ENCODE peak calls at places on chromosome 17, in six cellular contexts. O is foreskin fibroblast, N is cardiac muscle cell, T is B cell, V is WTC11, R is endothelial cell. A is an unnamed sample.

GRCh38 chr17:77471984-77472836 is 331.4 kb downstream of the SEC14L1 start:
- DNase-seq in O (peak; percentile 73), R (peak; percentile 55), T (no peak), N (peak; percentile 94), V (no peak), A (no peak)

GRCh38 chr17:19613979-19614378 is 34.6 kb upstream of the ALDH3A2 start:
- DNase-seq in R (no peak), N (no peak), V (no peak), T (no peak), O (no peak), A (no peak)

GRCh38 chr17:40316571-40317344 is 7.8 kb downstream of the RARA start:
- DNase-seq in R (peak; percentile 75), V (peak; percentile 69), O (peak; percentile 95), T (no peak), N (peak; percentile 82), A (peak; percentile 4)

GRCh38 chr17:33674685-33675084 is 381.6 kb upstream of the ASIC2 start:
- DNase-seq in T (peak; percentile 9), R (peak; percentile 77), O (peak; percentile 56), N (peak; percentile 68), V (peak; percentile 78), A (peak; percentile 67)

GRCh38 chr17:7108981-7109380 is 5.6 kb downstream of the ASGR2 start:
- DNase-seq in R (no peak), N (no peak), V (no peak), O (no peak), T (no peak), A (no peak)

GRCh38 chr17:47205419-47205963 is 3.7 kb upstream of the MYL4 start:
- DNase-seq in V (peak; percentile 26), T (peak; percentile 81), O (peak; percentile 66), R (no peak), N (peak; percentile 85), A (peak; percentile 45)

GRCh38 chr17:75589017-75589918 is 1.7 kb downstream of the MYO15B start:
- DNase-seq in R (peak; percentile 95), T (peak; percentile 97), N (peak; percentile 97), V (peak; percentile 95), O (peak; percentile 94), A (peak; percentile 100)

GRCh38 chr17:222172-222571 is 40.7 kb upstream of the DOC2B start:
- DNase-seq in N (no peak), O (no peak), R (no peak), T (no peak), V (no peak), A (no peak)

GRCh38 chr17:77371888-77372443 is 231.2 kb downstream of the SEC14L1 start:
- DNase-seq in V (no peak), N (no peak), T (no peak), R (peak; percentile 38), O (no peak), A (no peak)

GRCh38 chr17:61002316-61002736 is 324.7 kb downstream of the BCAS3 start:
- DNase-seq in T (peak; percentile 23), V (no peak), N (peak; percentile 55), R (no peak), O (peak; percentile 80), A (no peak)

GRCh38 chr17:19409509-19409908 is 1.5 kb upstream of the RNF112 start:
- DNase-seq in T (no peak), R (no peak), O (peak; percentile 83), N (no peak), V (no peak), A (no peak)

GRCh38 chr17:17511971-17512858 is 16.0 kb upstream of the RASD1 start:
- DNase-seq in O (peak; percentile 90), T (no peak), N (no peak), R (no peak), V (no peak), A (no peak)

GRCh38 chr17:34349748-34350147 is 6.5 kb upstream of the CCL13 start:
- DNase-seq in O (no peak), V (no peak), R (no peak), T (no peak), N (no peak), A (no peak)

GRCh38 chr17:27496005-27496404 is 39.8 kb downstream of the KSR1 start:
- DNase-seq in O (no peak), R (no peak), N (no peak), T (no peak), V (no peak), A (peak; percentile 52)

GRCh38 chr17:46072998-46073397 is 73.9 kb downstream of the STH start:
- DNase-seq in T (no peak), O (peak; percentile 70), R (no peak), V (no peak), N (no peak), A (no peak)

GRCh38 chr17:71085238-71086033 is 916.1 kb downstream of the KCNJ2 start:
- DNase-seq in T (no peak), O (peak; percentile 21), R (peak; percentile 70), N (peak; percentile 60), V (peak; percentile 70), A (no peak)

GRCh38 chr17:39174907-39175694 is 9.1 kb upstream of the ARL5C start:
- DNase-seq in O (peak; percentile 78), V (peak; percentile 92), R (peak; percentile 76), N (peak; percentile 90), T (peak; percentile 86), A (peak; percentile 90)

GRCh38 chr17:37698132-37698615 is 46.7 kb downstream of the HNF1B start:
- DNase-seq in V (no peak), N (no peak), T (no peak), R (no peak), O (peak; percentile 32), A (no peak)

GRCh38 chr17:80826346-80826954 is 165.2 kb upstream of the CHMP6 start:
- DNase-seq in N (no peak), T (no peak), V (no peak), R (no peak), O (no peak), A (no peak)

GRCh38 chr17:67606471-67606870 is 111.3 kb upstream of the NOL11 start:
- DNase-seq in O (no peak), R (no peak), V (no peak), T (no peak), N (no peak), A (no peak)

GRCh38 chr17:66310528-66311148 is 8.2 kb downstream of the PRKCA start:
- DNase-seq in O (no peak), R (no peak), T (no peak), N (no peak), V (peak; percentile 44), A (no peak)
- TF ChIP-seq CTCF in O (no peak), R (peak; percentile 17), T (no peak), N (peak; percentile 10), V (peak; percentile 54), A (no peak)

GRCh38 chr17:14359251-14359939 is 58.5 kb downstream of the HS3ST3B1 start:
- DNase-seq in T (peak; percentile 82), N (no peak), O (no peak), V (no peak), R (no peak), A (no peak)
- TF ChIP-seq CTCF in T (peak; percentile 47), N (no peak), O (no peak), V (no peak), R (no peak), A (no peak)

DNA sequence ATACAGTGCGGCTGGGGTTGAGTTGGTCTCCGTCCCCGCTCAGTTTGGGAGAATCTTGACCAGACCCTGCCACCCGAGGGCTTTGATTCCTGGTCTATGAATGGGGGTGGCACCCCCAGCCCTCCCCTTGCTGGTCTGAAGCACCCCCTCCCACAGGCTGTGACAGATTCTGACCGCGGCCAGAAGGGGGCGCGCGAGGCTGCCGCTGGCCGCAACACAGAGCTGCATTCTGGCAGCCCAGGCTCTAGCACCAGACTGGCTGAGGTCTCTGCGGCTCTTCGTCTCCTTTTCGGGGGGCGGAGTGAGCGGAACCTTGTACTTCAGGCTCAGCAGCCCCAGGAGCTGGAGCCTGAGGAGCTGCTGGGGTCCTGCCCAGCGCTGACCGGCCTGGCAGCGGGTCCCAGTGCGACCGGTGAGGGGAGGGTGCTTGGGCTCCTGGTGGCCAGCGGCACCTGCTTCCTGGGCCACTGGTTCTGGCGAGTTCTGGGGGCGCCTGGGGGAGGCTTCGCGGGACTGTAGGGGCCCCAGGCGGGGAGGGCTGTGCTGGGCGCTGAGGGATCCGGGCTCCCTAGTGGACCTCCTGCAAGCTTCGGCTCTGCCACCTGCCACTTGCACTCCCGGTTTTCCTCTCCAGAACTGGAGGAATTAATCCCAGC is 1011.6 kb downstream of the KCNJ18 start:
- DNase-seq in T (no peak), V (no peak), O (no peak), N (no peak), R (no peak), A (no peak)
- TF ChIP-seq CTCF in T (no peak), V (no peak), O (no peak), N (no peak), R (no peak), A (no peak)

DNA sequence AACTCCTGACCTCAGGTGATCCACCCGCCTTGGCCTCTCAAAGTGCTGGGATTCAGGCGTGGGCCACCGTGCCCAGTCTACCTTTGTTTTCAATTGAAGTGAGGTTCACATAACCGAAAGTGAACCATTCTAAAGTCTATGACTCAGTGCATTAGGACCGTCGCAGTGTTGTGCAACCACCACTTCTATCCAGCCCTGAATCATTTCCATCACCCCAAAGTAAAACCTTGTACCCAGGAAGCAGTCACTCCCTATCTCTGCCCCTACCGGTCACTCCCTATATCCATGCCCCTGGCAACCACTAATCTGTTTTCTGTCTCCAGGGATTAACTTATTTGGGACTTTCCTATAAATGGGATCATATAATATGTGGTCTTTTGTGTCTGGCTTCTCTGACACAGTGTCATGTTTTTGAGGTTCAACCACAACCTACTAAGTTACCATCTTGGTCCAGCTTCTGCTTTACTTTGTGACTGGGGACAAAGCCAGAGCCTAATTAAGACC is 28.3 kb upstream of the CDC42EP4 start:
- DNase-seq in N (no peak), V (no peak), O (peak; percentile 96), T (no peak), R (no peak), A (no peak)
- TF ChIP-seq CTCF in N (peak; percentile 47), V (no peak), O (peak; percentile 56), T (no peak), R (no peak), A (no peak)

DNA sequence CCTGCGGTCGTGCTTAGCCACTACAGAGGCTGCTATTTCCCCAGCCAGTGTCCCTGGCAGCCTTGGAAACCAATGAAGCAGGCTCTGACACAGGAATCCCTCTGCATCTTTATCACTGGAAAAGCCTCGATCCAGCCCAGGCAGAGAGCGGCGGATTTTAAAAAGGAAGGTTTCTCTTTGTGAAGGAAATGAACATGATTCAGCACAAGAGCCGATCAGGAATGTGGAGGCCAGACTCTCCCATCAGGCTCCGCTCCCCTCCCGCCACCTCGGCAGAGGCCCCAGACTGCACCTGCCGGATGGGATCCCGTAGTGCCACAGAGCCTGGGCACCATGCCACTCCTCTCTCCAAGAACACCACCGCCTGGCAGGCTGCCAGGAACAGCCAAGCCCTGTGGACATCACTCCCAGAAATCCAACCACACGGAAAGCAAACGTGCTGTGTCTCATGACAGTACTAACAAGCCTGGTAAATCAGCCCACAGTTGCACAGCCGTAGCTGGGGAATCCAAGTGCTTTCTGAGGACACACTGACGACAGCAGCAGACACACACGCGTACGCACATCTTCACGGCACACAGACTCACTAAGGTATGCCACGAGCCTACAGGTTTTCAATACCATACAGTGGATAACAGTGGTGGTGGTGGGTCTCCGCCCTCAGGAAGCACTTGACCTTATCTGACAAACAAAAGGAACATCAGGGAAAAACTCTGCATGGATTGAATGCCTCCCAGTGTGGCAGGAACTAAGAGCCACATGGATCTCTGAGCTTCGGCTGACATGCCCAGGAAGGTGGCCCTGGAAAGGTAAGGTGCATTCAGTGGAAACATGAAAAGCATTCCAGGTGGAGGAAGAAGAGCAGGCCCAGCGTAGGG is 5.4 kb downstream of the LRRC75A start:
- DNase-seq in R (no peak), N (peak; percentile 41), O (peak; percentile 70), V (peak; percentile 50), T (no peak), A (no peak)
- TF ChIP-seq CTCF in R (no peak), N (no peak), O (no peak), V (no peak), T (no peak), A (no peak)

GRCh38 chr17:50507871-50508572 is at the start of gene MYCBPAP:
- DNase-seq in T (peak; percentile 93), N (peak; percentile 88), O (peak; percentile 94), V (peak; percentile 87), R (peak; percentile 77), A (peak; percentile 93)
- TF ChIP-seq CTCF in T (no peak), N (peak; percentile 26), O (no peak), V (no peak), R (no peak), A (no peak)

A was measured in GM13977.